ENCODE peak calls at places on chromosomes 16 and 17, in nine cellular contexts. K is heart right ventricle; Z is mammary epithelial cell; E is thoracic aorta; H is neural progenitor cell; L is testis; W is endothelial cell of umbilical vein; D is A549; X is CD4-positive, alpha-beta memory T cell. P is an unnamed sample. For H3K4me1, the result is how much of the 10 kb centered on the place peaks cover.

GRCh38 chr17:82559779-82560642 is 40.5 kb downstream of the FOXK2 start:
- DNase-seq in K (no peak), Z (no peak), E (no peak), H (no peak), L (no peak), W (no peak), D (no peak), X (no peak), P (no peak)

GRCh38 chr16:6103561-6103960 is 1006.0 kb upstream of the EEF2KMT start:
- DNase-seq in K (no peak), Z (no peak), E (no peak), H (no peak), L (no peak), W (no peak), D (no peak), X (no peak), P (no peak)

GRCh38 chr16:1790611-1791255 is 2.8 kb downstream of the IGFALS start:
- DNase-seq in K (no peak), Z (no peak), E (no peak), H (no peak), L (no peak), W (no peak), D (no peak), X (no peak), P (no peak)

GRCh38 chr16:80014241-80014939 is 413.9 kb upstream of the MAF start:
- DNase-seq in K (no peak), Z (peak), E (no peak), H (no peak), L (no peak), W (no peak), D (peak), X (no peak), P (peak)

GRCh38 chr17:30858556-30859250 is 26.9 kb downstream of the ATAD5 start:
- DNase-seq in K (no peak), Z (no peak), E (no peak), H (no peak), L (no peak), W (no peak), D (no peak), X (no peak), P (no peak)

GRCh38 chr17:66177048-66177447 is 14.9 kb downstream of the CEP112 start:
- DNase-seq in K (no peak), Z (no peak), E (no peak), H (no peak), L (no peak), W (no peak), D (no peak), X (no peak), P (no peak)

GRCh38 chr17:17723354-17724261 is 42.4 kb downstream of the RAI1 start:
- DNase-seq in K (no peak), Z (no peak), E (no peak), H (peak), L (peak), W (peak), D (no peak), X (peak), P (no peak)

GRCh38 chr17:14428640-14429029 is 127.8 kb downstream of the HS3ST3B1 start:
- DNase-seq in K (no peak), Z (no peak), E (no peak), H (no peak), L (no peak), W (no peak), D (no peak), X (peak), P (no peak)

GRCh38 chr17:45123930-45124796 is 8.2 kb downstream of the PLCD3 start:
- DNase-seq in K (peak), Z (peak), E (peak), H (no peak), L (no peak), W (peak), D (peak), X (no peak), P (no peak)

GRCh38 chr16:86567701-86568571 is 1.3 kb downstream of the FOXC2 start:
- DNase-seq in K (no peak), Z (peak), E (no peak), H (peak), L (no peak), W (peak), D (no peak), X (no peak), P (no peak)
- H3K4me3 ChIP-seq in K (peak), Z (peak), E (peak), H (peak), L (peak), W (peak), D (peak), X (no peak), P (no peak)

DNA sequence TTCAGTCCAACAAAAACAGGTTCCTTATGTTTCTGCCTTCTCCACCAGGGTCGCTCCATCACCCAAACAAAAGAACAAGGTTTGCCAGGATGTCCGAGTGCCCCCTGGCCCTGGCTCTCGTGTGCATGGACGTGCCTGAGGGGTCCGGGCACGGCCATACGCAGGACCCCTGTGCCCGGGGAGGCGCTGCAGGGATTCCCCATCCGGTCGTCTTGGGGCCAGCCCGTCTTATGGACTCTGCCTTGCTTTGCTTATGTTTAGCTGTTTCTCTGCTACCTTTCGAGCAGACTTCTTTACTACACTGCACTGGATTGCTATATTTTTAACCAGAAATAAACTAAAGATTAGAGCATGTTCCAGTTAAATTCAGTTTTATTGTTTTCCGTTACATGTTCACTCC is 68.0 kb downstream of the KLHDC4 start:
- DNase-seq in K (no peak), Z (no peak), E (no peak), H (no peak), L (no peak), W (no peak), D (no peak), X (no peak), P (no peak)
- H3K4me1 ChIP-seq in K (under half), Z (under half), E (under half), H (under half), L (under half), W (under half), D (under half), X (under half), P (under half)

GRCh38 chr17:28056276-28056620 is 13.8 kb downstream of the NLK start:
- DNase-seq in K (no peak), Z (no peak), E (no peak), H (no peak), L (no peak), W (no peak), D (no peak), X (no peak), P (no peak)

GRCh38 chr17:28059675-28060074 is 17.2 kb downstream of the NLK start:
- DNase-seq in K (no peak), Z (no peak), E (no peak), H (no peak), L (no peak), W (no peak), D (no peak), X (no peak), P (no peak)

GRCh38 chr17:28053725-28054124 is 11.2 kb downstream of the NLK start:
- DNase-seq in K (no peak), Z (no peak), E (no peak), H (no peak), L (no peak), W (no peak), D (no peak), X (no peak), P (no peak)

GRCh38 chr17:28055546-28056275 is 13.2 kb downstream of the NLK start:
- DNase-seq in K (no peak), Z (no peak), E (no peak), H (no peak), L (no peak), W (no peak), D (no peak), X (no peak), P (no peak)

DNA sequence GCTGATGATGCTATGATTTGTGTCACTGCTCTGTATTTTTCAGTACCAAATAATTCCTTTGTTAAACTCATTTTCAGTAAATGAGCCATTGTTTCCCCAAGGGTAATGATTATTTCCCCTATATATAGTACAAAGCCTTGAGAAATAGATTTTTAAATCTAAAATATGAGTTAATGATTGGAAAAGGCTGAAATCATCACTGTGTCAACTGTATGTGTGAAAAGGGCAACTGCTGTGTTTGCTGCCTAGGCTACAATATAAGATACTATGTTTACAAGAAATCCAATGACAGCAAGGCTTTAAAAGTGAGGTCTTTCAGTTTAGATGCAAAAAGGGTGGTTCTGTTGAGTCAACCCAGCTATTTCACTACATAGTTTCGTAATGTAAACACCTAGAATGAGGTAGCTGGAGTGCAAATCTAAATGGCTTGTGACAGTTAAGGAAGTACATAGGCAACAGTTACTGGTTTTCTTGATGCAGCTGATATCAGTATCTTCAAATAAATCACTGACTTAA is 15.3 kb downstream of the NLK start:
- DNase-seq in K (no peak), Z (peak), E (no peak), H (no peak), L (no peak), W (no peak), D (peak), X (no peak), P (no peak)
- H3K4me3 ChIP-seq in K (no peak), Z (no peak), E (no peak), H (no peak), L (no peak), W (no peak), D (no peak), X (no peak), P (no peak)

DNA sequence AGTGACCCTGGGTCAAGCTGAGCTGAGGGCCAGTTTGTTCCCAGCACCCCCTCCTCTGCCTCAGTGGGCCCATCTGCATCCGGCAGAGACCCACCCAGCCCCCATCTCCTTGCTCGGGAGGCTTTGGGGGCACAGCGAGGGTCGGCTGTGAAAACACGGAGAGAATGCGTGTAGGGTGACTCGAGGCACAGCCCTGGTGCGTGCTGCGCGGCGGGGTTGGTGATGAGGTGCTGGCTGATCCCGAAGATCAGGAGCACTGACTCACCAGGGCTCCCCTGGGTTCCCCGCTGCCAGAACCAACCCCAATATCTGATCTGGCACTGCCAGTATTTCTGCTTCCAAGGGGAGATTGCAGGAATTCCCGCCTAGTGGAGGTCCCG is 7.5 kb upstream of the KRT17 start:
- DNase-seq in K (no peak), Z (no peak), E (no peak), H (no peak), L (no peak), W (no peak), D (no peak), X (no peak), P (no peak)
- H3K4me1 ChIP-seq in K (under half), Z (under half), E (under half), H (under half), L (under half), W (under half), D (under half), X (under half), P (under half)

GRCh38 chr17:48459070-48459469 is 29.1 kb upstream of the SKAP1 start:
- DNase-seq in K (no peak), Z (no peak), E (no peak), H (no peak), L (no peak), W (no peak), D (no peak), X (no peak), P (no peak)

GRCh38 chr17:48457080-48457836 is 27.2 kb upstream of the SKAP1 start:
- DNase-seq in K (peak), Z (peak), E (no peak), H (peak), L (peak), W (peak), D (peak), X (peak), P (no peak)

GRCh38 chr17:48456584-48456983 is 26.6 kb upstream of the SKAP1 start:
- DNase-seq in K (no peak), Z (peak), E (no peak), H (peak), L (no peak), W (no peak), D (peak), X (no peak), P (no peak)

GRCh38 chr17:48451489-48451888 is 21.5 kb upstream of the SKAP1 start:
- DNase-seq in K (no peak), Z (no peak), E (no peak), H (no peak), L (no peak), W (no peak), D (no peak), X (no peak), P (no peak)

DNA sequence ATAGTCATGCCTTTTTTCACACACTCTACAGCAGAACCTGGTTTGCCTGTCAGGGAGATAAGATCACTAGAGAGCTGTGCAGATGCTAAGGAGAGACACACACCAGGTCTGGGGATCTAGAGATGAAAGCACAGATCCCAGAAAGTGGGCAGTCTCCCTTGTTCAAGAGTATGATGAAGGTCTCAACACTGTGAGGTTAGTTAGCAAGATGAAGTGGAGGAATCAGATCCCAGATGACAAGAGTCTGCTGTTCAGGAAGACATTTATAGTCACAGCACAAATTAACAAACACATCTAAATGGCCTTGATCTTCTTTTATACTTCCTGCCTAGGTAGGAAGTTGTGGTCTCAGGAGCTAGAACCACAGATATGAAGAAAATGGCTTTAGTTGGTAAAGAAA is 23.4 kb upstream of the SKAP1 start:
- DNase-seq in K (no peak), Z (no peak), E (no peak), H (no peak), L (no peak), W (no peak), D (no peak), X (peak), P (no peak)
- H3K4me3 ChIP-seq in K (no peak), Z (no peak), E (no peak), H (no peak), L (no peak), W (no peak), D (no peak), X (no peak), P (no peak)

P was measured in keratinocyte.